ENCODE peak calls at places on chromosomes 6 and 20, in seven cellular contexts. A, F, V, H, N, C and O are unnamed samples.

GRCh38 chr20:56249244-56249955 is 868 bp downstream of the MC3R start:
- DNase-seq in H (peak; percentile 13), A (peak; percentile 49), F (peak; percentile 63), C (no peak), V (peak; percentile 60), N (peak; percentile 31), O (peak; percentile 5)

GRCh38 chr20:51398083-51398482 is 144.4 kb downstream of the NFATC2 start:
- DNase-seq in H (no peak), A (no peak), F (no peak), C (no peak), N (no peak), V (no peak), O (no peak)

GRCh38 chr20:21353236-21353635 is 44.1 kb downstream of the NKX2-4 start:
- DNase-seq in C (no peak), H (no peak), F (no peak), A (no peak), V (no peak), N (no peak), O (no peak)

GRCh38 chr20:3545401-3545925 is 74.6 kb downstream of the ATRN start:
- DNase-seq in N (no peak), A (no peak), H (no peak), F (no peak), V (no peak), C (no peak), O (no peak)

GRCh38 chr20:17995967-17996819 is 27.4 kb downstream of the MGME1 start:
- DNase-seq in F (peak; percentile 68), C (no peak), N (peak; percentile 75), V (peak; percentile 52), A (peak; percentile 70), H (peak; percentile 26), O (no peak)

GRCh38 chr6:88059221-88059620 is 11.6 kb downstream of the SPACA1 start:
- DNase-seq in N (no peak), F (no peak), C (no peak), V (no peak), H (no peak), A (no peak), O (no peak)

GRCh38 chr6:45657243-45657642 is 279.5 kb upstream of the SUPT3H start:
- DNase-seq in F (no peak), H (no peak), A (no peak), C (no peak), N (no peak), V (no peak), O (no peak)

GRCh38 chr20:58246346-58246745 is 17.9 kb upstream of the ANKRD60 start:
- DNase-seq in A (peak; percentile 61), F (peak; percentile 79), V (no peak), C (no peak), N (no peak), H (no peak), O (no peak)

GRCh38 chr20:12372557-12372956 is 454.9 kb downstream of the BTBD3 start:
- DNase-seq in H (no peak), V (no peak), C (no peak), N (no peak), F (no peak), A (peak; percentile 16), O (no peak)

GRCh38 chr20:55415567-55416142 is 589.7 kb downstream of the CBLN4 start:
- DNase-seq in N (peak; percentile 45), H (no peak), V (no peak), A (peak; percentile 21), C (no peak), F (peak; percentile 65), O (no peak)

GRCh38 chr6:130366011-130366963 is at the start of gene TMEM200A:
- DNase-seq in A (no peak), F (no peak), C (no peak), V (no peak), N (peak; percentile 48), H (no peak), O (peak; percentile 13)

GRCh38 chr20:35610833-35611427 is 4.7 kb upstream of the SPAG4 start:
- DNase-seq in F (no peak), N (no peak), H (no peak), A (no peak), V (no peak), C (no peak), O (no peak)

GRCh38 chr6:23414204-23414501 is 711.9 kb upstream of the NRSN1 start:
- DNase-seq in N (peak; percentile 26), C (peak; percentile 7), F (no peak), V (no peak), A (no peak), H (no peak), O (no peak)

GRCh38 chr6:90003069-90003800 is 109.0 kb downstream of the GJA10 start:
- DNase-seq in A (no peak), N (no peak), F (no peak), V (no peak), C (no peak), H (no peak), O (no peak)

GRCh38 chr6:49497308-49497707 is 2.4 kb upstream of the GLYATL3 start:
- DNase-seq in F (peak; percentile 77), N (no peak), C (no peak), H (no peak), A (no peak), V (no peak), O (no peak)

GRCh38 chr20:219290-220115 is 7.6 kb upstream of the DEFB129 start:
- DNase-seq in V (no peak), N (peak; percentile 34), A (peak; percentile 43), H (peak; percentile 27), F (peak; percentile 72), C (no peak), O (no peak)

GRCh38 chr6:44000164-44000842 is 126.9 kb downstream of the MRPL14 start:
- DNase-seq in V (peak; percentile 52), F (no peak), N (peak; percentile 53), A (no peak), H (peak; percentile 65), C (peak; percentile 84), O (no peak)

GRCh38 chr6:41546475-41546865 is 289 bp downstream of the FOXP4 start:
- DNase-seq in V (no peak), H (no peak), N (no peak), A (no peak), C (no peak), F (peak; percentile 75), O (no peak)

GRCh38 chr6:39221746-39222641 is 7.3 kb downstream of the KCNK5 start:
- DNase-seq in N (no peak), F (no peak), H (no peak), C (no peak), V (peak; percentile 51), A (no peak), O (no peak)

DNA sequence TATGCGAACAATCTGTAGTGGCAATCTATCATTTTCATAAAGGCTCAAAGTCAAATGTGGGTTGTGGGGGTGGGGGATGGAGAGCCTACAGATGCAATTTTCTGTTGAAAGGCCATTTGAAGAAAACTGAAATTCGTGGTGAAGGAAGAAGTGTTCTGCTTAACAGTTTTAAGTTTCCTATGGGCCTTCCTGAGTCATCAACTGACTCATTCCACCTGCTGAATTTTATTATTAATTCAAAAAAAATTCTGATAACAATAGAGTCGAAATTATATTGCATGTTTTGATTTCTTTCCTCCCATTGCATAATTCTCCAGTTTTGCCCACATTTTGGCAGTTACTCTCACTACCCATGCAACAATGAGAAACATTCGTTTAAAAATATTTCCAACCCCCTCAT is 622.3 kb upstream of the ARID1B start:
- DNase-seq in N (no peak), H (no peak), V (no peak), F (no peak), C (no peak), A (no peak), O (no peak)
- TF ChIP-seq JUND in N (no peak), H (no peak), V (no peak), F (no peak), C (no peak), A (no peak), O (no peak)

DNA sequence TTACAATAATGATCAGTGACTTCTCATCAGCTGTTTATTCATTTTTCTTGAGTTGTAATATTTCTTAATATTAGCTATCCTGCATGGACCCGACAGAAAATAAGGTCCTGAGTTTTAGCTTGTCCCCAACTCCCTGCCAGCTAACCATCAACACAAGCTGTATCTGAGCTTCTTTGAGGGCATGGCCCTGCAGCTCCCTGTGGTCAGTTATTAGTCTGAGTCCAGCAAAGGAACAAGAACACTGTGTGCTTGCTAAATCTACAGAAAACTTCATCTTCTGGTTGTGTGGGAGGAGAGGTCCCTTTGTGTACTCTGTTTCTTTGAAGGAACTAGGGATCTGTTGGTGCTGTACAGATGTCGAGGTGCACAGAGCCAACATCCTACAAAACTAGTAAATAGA is 248.3 kb downstream of the LAMA2 start:
- DNase-seq in F (no peak), H (no peak), C (no peak), A (no peak), V (no peak), N (no peak), O (no peak)
- TF ChIP-seq JUND in F (no peak), H (no peak), C (no peak), A (no peak), V (no peak), N (no peak), O (no peak)

GRCh38 chr20:43193443-43193842 is 3.7 kb upstream of the PTPRT start:
- DNase-seq in F (no peak), A (no peak), C (no peak), V (no peak), H (no peak), N (no peak), O (no peak)

GRCh38 chr20:43191946-43192847 is 2.5 kb upstream of the PTPRT start:
- DNase-seq in A (peak; percentile 16), F (peak; percentile 51), V (peak; percentile 23), C (no peak), N (peak; percentile 79), H (no peak), O (peak; percentile 51)

GRCh38 chr20:43198607-43199006 is 8.9 kb upstream of the PTPRT start:
- DNase-seq in V (no peak), A (no peak), H (no peak), F (no peak), N (no peak), C (no peak), O (no peak)

GRCh38 chr20:43194187-43194586 is 4.5 kb upstream of the PTPRT start:
- DNase-seq in A (no peak), V (no peak), C (no peak), F (no peak), H (no peak), N (no peak), O (no peak)

DNA sequence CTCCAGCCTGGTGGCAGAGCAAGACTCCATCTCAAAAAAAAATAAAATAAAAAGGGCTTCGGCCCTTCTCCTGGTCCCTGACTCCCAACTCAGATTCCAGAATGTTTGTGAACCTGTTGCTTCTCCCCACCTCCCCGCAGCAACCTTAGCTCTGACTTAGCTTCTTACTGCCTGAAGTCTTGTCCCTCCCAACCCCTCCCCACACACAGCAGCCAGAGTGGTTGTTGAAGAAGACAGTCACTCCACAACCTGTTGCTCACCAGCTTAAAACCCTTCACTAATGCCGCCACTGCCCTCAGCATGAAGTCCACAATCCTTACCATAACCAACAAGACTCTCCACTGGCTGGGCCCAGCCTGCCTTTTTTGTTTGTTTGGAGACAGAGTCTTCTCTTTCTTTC is 6.5 kb upstream of the PTPRT start:
- DNase-seq in F (no peak), C (no peak), N (no peak), A (no peak), H (no peak), V (no peak), O (no peak)
- TF ChIP-seq JUND in F (no peak), C (no peak), N (no peak), A (no peak), H (no peak), V (no peak), O (no peak)

DNA sequence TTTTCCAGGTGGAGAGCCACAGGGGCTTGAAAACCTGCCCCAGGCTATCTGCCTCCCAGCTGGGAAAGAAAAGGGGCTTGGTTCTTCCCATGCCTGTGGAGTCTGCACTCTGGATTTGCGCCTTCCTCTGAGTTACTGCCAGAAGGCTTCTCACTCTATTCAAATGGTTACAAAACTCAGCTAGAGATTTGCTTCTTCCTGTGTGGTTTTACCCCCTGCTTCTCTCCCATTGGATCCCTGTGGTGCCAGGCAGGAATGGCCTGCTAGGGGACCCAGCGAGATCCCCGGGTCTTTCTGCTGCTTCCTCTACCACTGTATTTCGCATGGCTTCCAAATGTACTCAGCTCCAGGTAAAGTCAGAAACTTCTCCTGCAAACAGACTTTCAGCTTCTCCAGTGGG is 192.0 kb upstream of the HS3ST5 start:
- DNase-seq in V (no peak), H (no peak), N (no peak), F (no peak), A (no peak), C (no peak), O (no peak)
- TF ChIP-seq JUND in V (no peak), H (no peak), N (no peak), F (no peak), A (no peak), C (no peak), O (no peak)